ENCODE peak calls at places on chromosomes 6 and 20, in eight cellular contexts. I, G, K, B, D, Q, M and X are unnamed samples.

GRCh38 chr6:122361314-122361979 is 38.0 kb upstream of the HSF2 start:
- DNase-seq in Q (no peak), G (no peak), D (no peak), M (no peak), I (no peak), B (no peak), K (no peak), X (no peak)

GRCh38 chr6:139965393-139965792 is 590.9 kb upstream of the CITED2 start:
- DNase-seq in D (no peak), I (no peak), K (no peak), B (no peak), M (no peak), G (no peak), Q (no peak), X (no peak)

GRCh38 chr6:151025076-151025475 is 159.6 kb downstream of the MTHFD1L start:
- DNase-seq in Q (no peak), D (no peak), M (no peak), I (no peak), G (no peak), K (no peak), B (no peak), X (no peak)

GRCh38 chr20:59669451-59669850 is 65.1 kb downstream of the PHACTR3 start:
- DNase-seq in Q (no peak), M (no peak), I (no peak), B (no peak), D (no peak), G (no peak), K (no peak), X (no peak)

GRCh38 chr6:164528539-164528938 is 780.9 kb downstream of the C6orf118 start:
- DNase-seq in Q (no peak), I (no peak), G (no peak), D (no peak), K (no peak), M (no peak), B (no peak), X (no peak)

GRCh38 chr6:36592221-36592655 is 1.9 kb upstream of the SRSF3 start:
- DNase-seq in M (no peak), B (no peak), K (no peak), I (no peak), D (no peak), Q (no peak), G (no peak), X (no peak)

GRCh38 chr6:53398541-53399344 is 50.0 kb upstream of the ELOVL5 start:
- DNase-seq in K (no peak), B (no peak), D (no peak), G (no peak), M (no peak), I (no peak), Q (no peak), X (no peak)

GRCh38 chr6:84854801-84855400 is 90.5 kb upstream of the TBX18 start:
- DNase-seq in K (no peak), Q (no peak), I (no peak), B (no peak), G (no peak), D (no peak), M (no peak), X (no peak)

GRCh38 chr6:76774750-76775396 is 688.4 kb downstream of the HTR1B start:
- DNase-seq in Q (peak), M (no peak), G (no peak), K (no peak), D (no peak), B (no peak), I (no peak), X (no peak)

GRCh38 chr6:111843347-111844147 is 29.7 kb downstream of the FYN start:
- DNase-seq in Q (peak), K (no peak), G (no peak), M (no peak), D (no peak), I (peak), B (no peak), X (no peak)

GRCh38 chr6:139531148-139531547 is 156.7 kb upstream of the CITED2 start:
- DNase-seq in D (no peak), I (no peak), K (no peak), G (no peak), M (no peak), Q (no peak), B (no peak), X (no peak)

GRCh38 chr6:144087789-144088426 is 7.5 kb downstream of the SF3B5 start:
- DNase-seq in I (no peak), K (no peak), M (no peak), Q (no peak), D (no peak), B (no peak), G (no peak), X (no peak)

GRCh38 chr6:113464959-113465358 is 392.2 kb upstream of the MARCKS start:
- DNase-seq in K (peak), Q (peak), G (no peak), I (no peak), M (peak), B (no peak), D (peak), X (no peak)